ENCODE peak calls at places on chromosomes 11 and 22, in eight cellular contexts. One of them, this sample, is unnamed.
A peak's percentile ranks its signal among the peaks of the same experiment; 100 is the strongest.

GRCh38 chr11:118071416-118072030 is 5.4 kb upstream of the TMPRSS4 start:
- DNase-seq in stimulated activated CD8-positive, alpha-beta memory T cell treated with anti-CD3 and anti-CD28 coated beads, Interleukin-2, amount 100 ng/mL, for 1 hour: no peak
- DNase-seq in stimulated activated CD4-positive, alpha-beta T cell treated with anti-CD3 and anti-CD28 coated beads, TNF-alpha, amount 100 ng/mL, for 1 hour: no peak
- DNase-seq in putamen: peak; percentile 74
- DNase-seq in HFFc6: no peak
- DNase-seq in ELR: no peak
- DNase-seq in EL: no peak
- DNase-seq in MM.1S: no peak
- DNase-seq in this sample: no peak

GRCh38 chr22:25030636-25031035 is 78.1 kb downstream of the KIAA1671 start:
- DNase-seq in ELR: no peak
- DNase-seq in putamen: no peak
- DNase-seq in stimulated activated CD4-positive, alpha-beta T cell treated with anti-CD3 and anti-CD28 coated beads, TNF-alpha, amount 100 ng/mL, for 1 hour: no peak
- DNase-seq in MM.1S: no peak
- DNase-seq in HFFc6: no peak
- DNase-seq in EL: no peak
- DNase-seq in stimulated activated CD8-positive, alpha-beta memory T cell treated with anti-CD3 and anti-CD28 coated beads, Interleukin-2, amount 100 ng/mL, for 1 hour: no peak
- DNase-seq in this sample: no peak

GRCh38 chr22:37304595-37305343 is 22.5 kb downstream of the CYTH4 start:
- DNase-seq in MM.1S: no peak
- DNase-seq in stimulated activated CD8-positive, alpha-beta memory T cell treated with anti-CD3 and anti-CD28 coated beads, Interleukin-2, amount 100 ng/mL, for 1 hour: no peak
- DNase-seq in putamen: no peak
- DNase-seq in HFFc6: peak; percentile 37
- DNase-seq in stimulated activated CD4-positive, alpha-beta T cell treated with anti-CD3 and anti-CD28 coated beads, TNF-alpha, amount 100 ng/mL, for 1 hour: no peak
- DNase-seq in ELR: peak; percentile 68
- DNase-seq in EL: peak; percentile 61
- DNase-seq in this sample: peak; percentile 9

GRCh38 chr11:2587976-2588748 is 111.6 kb downstream of the KCNQ1OT1 start:
- DNase-seq in stimulated activated CD4-positive, alpha-beta T cell treated with anti-CD3 and anti-CD28 coated beads, TNF-alpha, amount 100 ng/mL, for 1 hour: no peak
- DNase-seq in EL: no peak
- DNase-seq in stimulated activated CD8-positive, alpha-beta memory T cell treated with anti-CD3 and anti-CD28 coated beads, Interleukin-2, amount 100 ng/mL, for 1 hour: no peak
- DNase-seq in HFFc6: no peak
- DNase-seq in MM.1S: no peak
- DNase-seq in ELR: no peak
- DNase-seq in putamen: no peak
- DNase-seq in this sample: no peak

GRCh38 chr22:45977003-45977395 is at the start of gene WNT7B:
- DNase-seq in EL: no peak
- DNase-seq in putamen: no peak
- DNase-seq in HFFc6: no peak
- DNase-seq in MM.1S: peak; percentile 37
- DNase-seq in ELR: no peak
- DNase-seq in stimulated activated CD8-positive, alpha-beta memory T cell treated with anti-CD3 and anti-CD28 coated beads, Interleukin-2, amount 100 ng/mL, for 1 hour: no peak
- DNase-seq in stimulated activated CD4-positive, alpha-beta T cell treated with anti-CD3 and anti-CD28 coated beads, TNF-alpha, amount 100 ng/mL, for 1 hour: no peak
- DNase-seq in this sample: peak; percentile 64

GRCh38 chr11:102625163-102625562 is at the start of gene MMP20:
- DNase-seq in HFFc6: no peak
- DNase-seq in MM.1S: no peak
- DNase-seq in stimulated activated CD8-positive, alpha-beta memory T cell treated with anti-CD3 and anti-CD28 coated beads, Interleukin-2, amount 100 ng/mL, for 1 hour: no peak
- DNase-seq in stimulated activated CD4-positive, alpha-beta T cell treated with anti-CD3 and anti-CD28 coated beads, TNF-alpha, amount 100 ng/mL, for 1 hour: no peak
- DNase-seq in putamen: no peak
- DNase-seq in EL: no peak
- DNase-seq in ELR: no peak
- DNase-seq in this sample: no peak

GRCh38 chr11:48172818-48173609 is 43.6 kb upstream of the OR4B1 start:
- DNase-seq in stimulated activated CD4-positive, alpha-beta T cell treated with anti-CD3 and anti-CD28 coated beads, TNF-alpha, amount 100 ng/mL, for 1 hour: peak; percentile 55
- DNase-seq in MM.1S: peak; percentile 47
- DNase-seq in stimulated activated CD8-positive, alpha-beta memory T cell treated with anti-CD3 and anti-CD28 coated beads, Interleukin-2, amount 100 ng/mL, for 1 hour: peak; percentile 39
- DNase-seq in HFFc6: peak; percentile 43
- DNase-seq in putamen: peak; percentile 52
- DNase-seq in ELR: peak; percentile 64
- DNase-seq in EL: peak; percentile 53
- DNase-seq in this sample: peak; percentile 15

GRCh38 chr11:128412847-128413791 is 174.2 kb downstream of the ETS1 start:
- DNase-seq in MM.1S: peak; percentile 45
- DNase-seq in stimulated activated CD4-positive, alpha-beta T cell treated with anti-CD3 and anti-CD28 coated beads, TNF-alpha, amount 100 ng/mL, for 1 hour: no peak
- DNase-seq in putamen: no peak
- DNase-seq in ELR: peak; percentile 56
- DNase-seq in EL: no peak
- DNase-seq in HFFc6: no peak
- DNase-seq in stimulated activated CD8-positive, alpha-beta memory T cell treated with anti-CD3 and anti-CD28 coated beads, Interleukin-2, amount 100 ng/mL, for 1 hour: no peak
- DNase-seq in this sample: no peak

GRCh38 chr11:18490319-18490718 is 34.7 kb downstream of the LDHAL6A start:
- DNase-seq in MM.1S: no peak
- DNase-seq in stimulated activated CD4-positive, alpha-beta T cell treated with anti-CD3 and anti-CD28 coated beads, TNF-alpha, amount 100 ng/mL, for 1 hour: no peak
- DNase-seq in EL: no peak
- DNase-seq in putamen: no peak
- DNase-seq in HFFc6: no peak
- DNase-seq in stimulated activated CD8-positive, alpha-beta memory T cell treated with anti-CD3 and anti-CD28 coated beads, Interleukin-2, amount 100 ng/mL, for 1 hour: no peak
- DNase-seq in ELR: no peak
- DNase-seq in this sample: no peak

GRCh38 chr11:28231475-28231874 is 123.3 kb downstream of the METTL15 start:
- DNase-seq in ELR: peak; percentile 19
- DNase-seq in MM.1S: no peak
- DNase-seq in EL: peak; percentile 18
- DNase-seq in HFFc6: no peak
- DNase-seq in stimulated activated CD4-positive, alpha-beta T cell treated with anti-CD3 and anti-CD28 coated beads, TNF-alpha, amount 100 ng/mL, for 1 hour: no peak
- DNase-seq in putamen: no peak
- DNase-seq in stimulated activated CD8-positive, alpha-beta memory T cell treated with anti-CD3 and anti-CD28 coated beads, Interleukin-2, amount 100 ng/mL, for 1 hour: no peak
- DNase-seq in this sample: no peak

GRCh38 chr11:132111341-132111740 is 740.9 kb downstream of the NTM start:
- DNase-seq in MM.1S: no peak
- DNase-seq in putamen: no peak
- DNase-seq in ELR: no peak
- DNase-seq in EL: no peak
- DNase-seq in stimulated activated CD4-positive, alpha-beta T cell treated with anti-CD3 and anti-CD28 coated beads, TNF-alpha, amount 100 ng/mL, for 1 hour: no peak
- DNase-seq in stimulated activated CD8-positive, alpha-beta memory T cell treated with anti-CD3 and anti-CD28 coated beads, Interleukin-2, amount 100 ng/mL, for 1 hour: no peak
- DNase-seq in HFFc6: no peak
- DNase-seq in this sample: no peak

GRCh38 chr11:121372671-121373429 is 79.3 kb upstream of the SORL1 start:
- DNase-seq in HFFc6: no peak
- DNase-seq in EL: no peak
- DNase-seq in MM.1S: peak; percentile 62
- DNase-seq in stimulated activated CD4-positive, alpha-beta T cell treated with anti-CD3 and anti-CD28 coated beads, TNF-alpha, amount 100 ng/mL, for 1 hour: no peak
- DNase-seq in ELR: no peak
- DNase-seq in putamen: no peak
- DNase-seq in stimulated activated CD8-positive, alpha-beta memory T cell treated with anti-CD3 and anti-CD28 coated beads, Interleukin-2, amount 100 ng/mL, for 1 hour: no peak
- DNase-seq in this sample: no peak

This sample was measured in NCI-H226.